ENCODE peak calls at places on chromosome 22, in eight cellular contexts. One of them, this sample, is unnamed.

GRCh38 chr22:19886605-19887250 is 32.1 kb upstream of the GNB1L start:
- DNase-seq in DND-41: peak
- DNase-seq in AG10803: peak
- DNase-seq in EH: peak
- DNase-seq in stimulated activated CD4-positive, alpha-beta T cell treated with anti-CD3 and anti-CD28 coated beads, Interleukin-12 subunit alpha, Interleukin-12 subunit beta, amount 100 ng/mL, for 4 hours: no peak
- DNase-seq in memory B cell: no peak
- DNase-seq in fibroblast of lung: peak
- DNase-seq in NCI-H524 treated with DMSO at 0.1 percent for 48 hours: no peak
- DNase-seq in this sample: peak

GRCh38 chr22:23306438-23306921 is 126.2 kb downstream of the BCR start:
- DNase-seq in NCI-H524 treated with DMSO at 0.1 percent for 48 hours: no peak
- DNase-seq in DND-41: no peak
- DNase-seq in EH: peak
- DNase-seq in AG10803: peak
- DNase-seq in stimulated activated CD4-positive, alpha-beta T cell treated with anti-CD3 and anti-CD28 coated beads, Interleukin-12 subunit alpha, Interleukin-12 subunit beta, amount 100 ng/mL, for 4 hours: no peak
- DNase-seq in fibroblast of lung: peak
- DNase-seq in memory B cell: no peak
- DNase-seq in this sample: peak

GRCh38 chr22:49951986-49952896 is 8.3 kb upstream of the PIM3 start:
- DNase-seq in EH: peak
- DNase-seq in AG10803: peak
- DNase-seq in DND-41: no peak
- DNase-seq in memory B cell: no peak
- DNase-seq in fibroblast of lung: peak
- DNase-seq in stimulated activated CD4-positive, alpha-beta T cell treated with anti-CD3 and anti-CD28 coated beads, Interleukin-12 subunit alpha, Interleukin-12 subunit beta, amount 100 ng/mL, for 4 hours: no peak
- DNase-seq in NCI-H524 treated with DMSO at 0.1 percent for 48 hours: no peak
- DNase-seq in this sample: peak

GRCh38 chr22:29956680-29957079 is 73.7 kb downstream of the MTMR3 start:
- DNase-seq in AG10803: peak
- DNase-seq in NCI-H524 treated with DMSO at 0.1 percent for 48 hours: no peak
- DNase-seq in EH: peak
- DNase-seq in fibroblast of lung: no peak
- DNase-seq in memory B cell: no peak
- DNase-seq in stimulated activated CD4-positive, alpha-beta T cell treated with anti-CD3 and anti-CD28 coated beads, Interleukin-12 subunit alpha, Interleukin-12 subunit beta, amount 100 ng/mL, for 4 hours: no peak
- DNase-seq in DND-41: no peak
- DNase-seq in this sample: no peak

GRCh38 chr22:37742374-37743092 is 45.7 kb downstream of the TRIOBP start:
- DNase-seq in stimulated activated CD4-positive, alpha-beta T cell treated with anti-CD3 and anti-CD28 coated beads, Interleukin-12 subunit alpha, Interleukin-12 subunit beta, amount 100 ng/mL, for 4 hours: no peak
- DNase-seq in DND-41: no peak
- DNase-seq in AG10803: peak
- DNase-seq in NCI-H524 treated with DMSO at 0.1 percent for 48 hours: no peak
- DNase-seq in memory B cell: no peak
- DNase-seq in fibroblast of lung: peak
- DNase-seq in EH: peak
- DNase-seq in this sample: peak

GRCh38 chr22:20084547-20085413 is 4.7 kb downstream of the DGCR8 start:
- DNase-seq in stimulated activated CD4-positive, alpha-beta T cell treated with anti-CD3 and anti-CD28 coated beads, Interleukin-12 subunit alpha, Interleukin-12 subunit beta, amount 100 ng/mL, for 4 hours: no peak
- DNase-seq in EH: peak
- DNase-seq in NCI-H524 treated with DMSO at 0.1 percent for 48 hours: no peak
- DNase-seq in AG10803: no peak
- DNase-seq in DND-41: peak
- DNase-seq in fibroblast of lung: peak
- DNase-seq in memory B cell: no peak
- DNase-seq in this sample: no peak

GRCh38 chr22:39530692-39531331 is 1.7 kb downstream of the RPS19BP1 start:
- DNase-seq in memory B cell: no peak
- DNase-seq in fibroblast of lung: no peak
- DNase-seq in NCI-H524 treated with DMSO at 0.1 percent for 48 hours: no peak
- DNase-seq in EH: peak
- DNase-seq in DND-41: peak
- DNase-seq in stimulated activated CD4-positive, alpha-beta T cell treated with anti-CD3 and anti-CD28 coated beads, Interleukin-12 subunit alpha, Interleukin-12 subunit beta, amount 100 ng/mL, for 4 hours: no peak
- DNase-seq in AG10803: peak
- DNase-seq in this sample: no peak

GRCh38 chr22:44272330-44272729 is 40.4 kb downstream of the SHISAL1 start:
- DNase-seq in stimulated activated CD4-positive, alpha-beta T cell treated with anti-CD3 and anti-CD28 coated beads, Interleukin-12 subunit alpha, Interleukin-12 subunit beta, amount 100 ng/mL, for 4 hours: no peak
- DNase-seq in fibroblast of lung: no peak
- DNase-seq in EH: no peak
- DNase-seq in DND-41: no peak
- DNase-seq in NCI-H524 treated with DMSO at 0.1 percent for 48 hours: no peak
- DNase-seq in memory B cell: no peak
- DNase-seq in AG10803: no peak
- DNase-seq in this sample: no peak

GRCh38 chr22:19540394-19540793 is 16.2 kb upstream of the CLDN5 start:
- DNase-seq in stimulated activated CD4-positive, alpha-beta T cell treated with anti-CD3 and anti-CD28 coated beads, Interleukin-12 subunit alpha, Interleukin-12 subunit beta, amount 100 ng/mL, for 4 hours: no peak
- DNase-seq in NCI-H524 treated with DMSO at 0.1 percent for 48 hours: no peak
- DNase-seq in EH: no peak
- DNase-seq in memory B cell: no peak
- DNase-seq in fibroblast of lung: no peak
- DNase-seq in DND-41: no peak
- DNase-seq in AG10803: no peak
- DNase-seq in this sample: no peak

GRCh38 chr22:44702479-44703219 is 645 bp downstream of the PRR5 start:
- DNase-seq in DND-41: peak
- DNase-seq in stimulated activated CD4-positive, alpha-beta T cell treated with anti-CD3 and anti-CD28 coated beads, Interleukin-12 subunit alpha, Interleukin-12 subunit beta, amount 100 ng/mL, for 4 hours: peak
- DNase-seq in EH: peak
- DNase-seq in memory B cell: no peak
- DNase-seq in fibroblast of lung: peak
- DNase-seq in NCI-H524 treated with DMSO at 0.1 percent for 48 hours: no peak
- DNase-seq in AG10803: peak
- DNase-seq in this sample: no peak

GRCh38 chr22:48750826-48751440 is 1076.7 kb downstream of the BRD1 start:
- DNase-seq in DND-41: no peak
- DNase-seq in EH: no peak
- DNase-seq in NCI-H524 treated with DMSO at 0.1 percent for 48 hours: no peak
- DNase-seq in stimulated activated CD4-positive, alpha-beta T cell treated with anti-CD3 and anti-CD28 coated beads, Interleukin-12 subunit alpha, Interleukin-12 subunit beta, amount 100 ng/mL, for 4 hours: no peak
- DNase-seq in memory B cell: no peak
- DNase-seq in AG10803: no peak
- DNase-seq in fibroblast of lung: no peak
- DNase-seq in this sample: no peak

GRCh38 chr22:24389680-24390079 is 37.7 kb upstream of the ADORA2A start:
- DNase-seq in DND-41: no peak
- DNase-seq in memory B cell: no peak
- DNase-seq in EH: no peak
- DNase-seq in fibroblast of lung: no peak
- DNase-seq in NCI-H524 treated with DMSO at 0.1 percent for 48 hours: no peak
- DNase-seq in stimulated activated CD4-positive, alpha-beta T cell treated with anti-CD3 and anti-CD28 coated beads, Interleukin-12 subunit alpha, Interleukin-12 subunit beta, amount 100 ng/mL, for 4 hours: no peak
- DNase-seq in AG10803: no peak
- DNase-seq in this sample: no peak

GRCh38 chr22:39250131-39250530 is 5.3 kb upstream of the PDGFB start:
- DNase-seq in stimulated activated CD4-positive, alpha-beta T cell treated with anti-CD3 and anti-CD28 coated beads, Interleukin-12 subunit alpha, Interleukin-12 subunit beta, amount 100 ng/mL, for 4 hours: no peak
- DNase-seq in memory B cell: no peak
- DNase-seq in AG10803: no peak
- DNase-seq in fibroblast of lung: no peak
- DNase-seq in DND-41: no peak
- DNase-seq in EH: no peak
- DNase-seq in NCI-H524 treated with DMSO at 0.1 percent for 48 hours: no peak
- DNase-seq in this sample: no peak

GRCh38 chr22:41598081-41598480 is 8.4 kb upstream of the PMM1 start:
- DNase-seq in EH: peak
- DNase-seq in fibroblast of lung: peak
- DNase-seq in DND-41: no peak
- DNase-seq in AG10803: peak
- DNase-seq in stimulated activated CD4-positive, alpha-beta T cell treated with anti-CD3 and anti-CD28 coated beads, Interleukin-12 subunit alpha, Interleukin-12 subunit beta, amount 100 ng/mL, for 4 hours: no peak
- DNase-seq in memory B cell: no peak
- DNase-seq in NCI-H524 treated with DMSO at 0.1 percent for 48 hours: no peak
- DNase-seq in this sample: peak

GRCh38 chr22:24685804-24686203 is 82.8 kb downstream of the GGT1 start:
- DNase-seq in DND-41: no peak
- DNase-seq in fibroblast of lung: peak
- DNase-seq in memory B cell: no peak
- DNase-seq in EH: no peak
- DNase-seq in NCI-H524 treated with DMSO at 0.1 percent for 48 hours: no peak
- DNase-seq in AG10803: no peak
- DNase-seq in stimulated activated CD4-positive, alpha-beta T cell treated with anti-CD3 and anti-CD28 coated beads, Interleukin-12 subunit alpha, Interleukin-12 subunit beta, amount 100 ng/mL, for 4 hours: no peak
- DNase-seq in this sample: no peak

GRCh38 chr22:44828193-44828592 is 75.8 kb downstream of the ARHGAP8 start:
- DNase-seq in NCI-H524 treated with DMSO at 0.1 percent for 48 hours: no peak
- DNase-seq in DND-41: peak
- DNase-seq in EH: peak
- DNase-seq in memory B cell: no peak
- DNase-seq in stimulated activated CD4-positive, alpha-beta T cell treated with anti-CD3 and anti-CD28 coated beads, Interleukin-12 subunit alpha, Interleukin-12 subunit beta, amount 100 ng/mL, for 4 hours: peak
- DNase-seq in fibroblast of lung: no peak
- DNase-seq in AG10803: no peak
- DNase-seq in this sample: no peak

GRCh38 chr22:19962909-19963806 is 21.5 kb upstream of the TXNRD2 start:
- DNase-seq in DND-41: no peak
- DNase-seq in stimulated activated CD4-positive, alpha-beta T cell treated with anti-CD3 and anti-CD28 coated beads, Interleukin-12 subunit alpha, Interleukin-12 subunit beta, amount 100 ng/mL, for 4 hours: peak
- DNase-seq in EH: peak
- DNase-seq in fibroblast of lung: peak
- DNase-seq in AG10803: peak
- DNase-seq in NCI-H524 treated with DMSO at 0.1 percent for 48 hours: no peak
- DNase-seq in memory B cell: no peak
- DNase-seq in this sample: no peak

GRCh38 chr22:40196628-40197027 is 18.9 kb downstream of the TNRC6B start:
- DNase-seq in memory B cell: no peak
- DNase-seq in EH: peak
- DNase-seq in fibroblast of lung: peak
- DNase-seq in NCI-H524 treated with DMSO at 0.1 percent for 48 hours: no peak
- DNase-seq in stimulated activated CD4-positive, alpha-beta T cell treated with anti-CD3 and anti-CD28 coated beads, Interleukin-12 subunit alpha, Interleukin-12 subunit beta, amount 100 ng/mL, for 4 hours: no peak
- DNase-seq in AG10803: peak
- DNase-seq in DND-41: no peak
- DNase-seq in this sample: peak

This sample was measured in HFFc6.